ENCODE peak calls at places on chromosomes 4 and X, in seven cellular contexts. T, A, O, U, P, B and C are unnamed samples.

GRCh38 chrX:41921492-41922124 is 1.7 kb downstream of the CASK start:
- DNase-seq in T (no peak), U (no peak), B (peak), O (no peak), A (peak), P (no peak), C (peak)

GRCh38 chrX:103215037-103215767 is at the start of gene BEX4:
- DNase-seq in P (peak), T (peak), A (peak), U (peak), O (peak), B (peak), C (peak)

GRCh38 chr4:163681208-163681821 is 186.8 kb downstream of the TMA16 start:
- DNase-seq in T (no peak), P (no peak), O (no peak), A (peak), U (peak), B (no peak), C (peak)

GRCh38 chr4:1209821-1210220 is 37.4 kb upstream of the SPON2 start:
- DNase-seq in P (peak), U (peak), B (peak), A (no peak), O (peak), T (peak), C (peak)

GRCh38 chrX:42073468-42073867 is 150.1 kb upstream of the CASK start:
- DNase-seq in T (no peak), P (no peak), U (no peak), A (no peak), B (no peak), O (no peak), C (no peak)

GRCh38 chr4:127781303-127782024 is 658 bp upstream of the HSPA4L start:
- DNase-seq in T (peak), B (peak), O (peak), U (peak), P (peak), A (no peak), C (no peak)

GRCh38 chr4:40525811-40526598 is 103.7 kb downstream of the RBM47 start:
- DNase-seq in B (peak), U (peak), T (peak), O (peak), P (peak), A (no peak), C (peak)

GRCh38 chr4:114694770-114695169 is 96.2 kb downstream of the UGT8 start:
- DNase-seq in O (no peak), U (peak), P (no peak), A (no peak), B (peak), T (no peak), C (peak)

GRCh38 chr4:88352062-88352461 is 26.6 kb upstream of the HERC6 start:
- DNase-seq in T (no peak), A (peak), O (no peak), P (no peak), B (peak), U (no peak), C (peak)

GRCh38 chrX:13816899-13817298 is at the start of gene GPM6B:
- DNase-seq in B (no peak), O (no peak), U (no peak), A (no peak), T (no peak), P (no peak), C (no peak)

GRCh38 chrX:53316860-53317237 is 35.5 kb upstream of the IQSEC2 start:
- DNase-seq in A (no peak), B (no peak), T (no peak), U (no peak), P (no peak), O (no peak), C (no peak)

GRCh38 chrX:131046596-131046995 is 11.6 kb upstream of the ARHGAP36 start:
- DNase-seq in U (no peak), A (no peak), O (no peak), T (no peak), P (no peak), B (no peak), C (no peak)

GRCh38 chr4:157372154-157372553 is 151.6 kb downstream of the GRIA2 start:
- DNase-seq in U (no peak), A (no peak), T (no peak), P (no peak), O (no peak), B (no peak), C (no peak)

GRCh38 chrX:43239356-43239755 is 416.7 kb upstream of the MAOA start:
- DNase-seq in T (no peak), A (no peak), P (no peak), B (no peak), O (no peak), U (no peak), C (no peak)

GRCh38 chr4:166140951-166141350 is 267.9 kb downstream of the TLL1 start:
- DNase-seq in B (no peak), P (no peak), A (no peak), O (no peak), T (no peak), U (no peak), C (no peak)

GRCh38 chrX:134171661-134172587 is 65.1 kb upstream of the CCDC160 start:
- DNase-seq in O (no peak), T (no peak), B (no peak), U (peak), A (no peak), P (peak), C (no peak)

GRCh38 chr4:74967324-74967723 is 34.4 kb downstream of the PARM1 start:
- DNase-seq in P (no peak), U (no peak), B (no peak), O (no peak), A (no peak), T (no peak), C (no peak)

GRCh38 chr4:151227731-151228130 is 49.2 kb upstream of the PRSS48 start:
- DNase-seq in U (peak), T (peak), P (peak), A (no peak), B (peak), O (peak), C (peak)

GRCh38 chr4:156663663-156664062 is 307.9 kb downstream of the PDGFC start:
- DNase-seq in B (no peak), P (no peak), O (no peak), A (no peak), U (no peak), T (no peak), C (no peak)

GRCh38 chr4:32106767-32107166 is 1386.6 kb downstream of the PCDH7 start:
- DNase-seq in U (no peak), O (no peak), A (no peak), T (no peak), P (no peak), B (no peak), C (no peak)
- TF ChIP-seq CTCF in U (no peak), O (no peak), A (no peak), T (no peak), P (no peak), B (no peak), C (no peak)

DNA sequence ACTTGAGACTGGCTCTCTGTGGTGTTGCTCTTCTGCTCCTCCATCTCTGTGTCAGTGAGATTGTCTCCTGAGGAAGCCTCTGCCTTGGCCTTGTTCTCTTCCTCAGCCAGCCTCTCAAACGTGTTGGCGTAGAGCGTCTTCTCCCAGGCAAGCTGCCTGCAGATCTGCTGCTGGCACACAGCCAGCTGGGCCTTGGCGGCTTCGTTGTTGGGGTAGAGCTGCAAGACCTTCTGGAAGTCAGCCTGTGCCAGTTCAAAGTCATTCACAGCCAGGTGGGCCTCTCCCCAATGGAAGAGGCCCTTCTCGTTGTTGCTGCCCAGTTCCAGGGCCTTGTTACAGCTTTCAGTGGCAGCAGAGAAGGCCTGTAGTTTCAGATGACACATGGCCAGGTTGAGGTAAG is 159.1 kb downstream of the NDST3 start:
- DNase-seq in U (no peak), A (no peak), P (no peak), B (no peak), T (no peak), O (no peak), C (no peak)
- H3K4me3 ChIP-seq in U (no peak), A (no peak), P (no peak), B (no peak), T (no peak), O (no peak), C (no peak)

GRCh38 chr4:117085185-117085701 is at the start of gene TRAM1L1:
- DNase-seq in T (peak), B (peak), P (peak), O (peak), A (peak), U (peak), C (peak)
- TF ChIP-seq CTCF in T (no peak), B (no peak), P (no peak), O (no peak), A (no peak), U (peak), C (peak)

GRCh38 chrX:119237526-119238035 is 1.5 kb downstream of the PGRMC1 start:
- DNase-seq in A (no peak), U (peak), T (no peak), B (no peak), O (no peak), P (no peak), C (no peak)

GRCh38 chrX:119236599-119237525 is 777 bp downstream of the PGRMC1 start:
- DNase-seq in U (peak), T (peak), B (peak), P (peak), O (peak), A (peak), C (peak)

GRCh38 chrX:119235872-119236598 is at the start of gene PGRMC1:
- DNase-seq in T (peak), B (peak), P (peak), O (peak), U (peak), A (peak), C (peak)

GRCh38 chrX:119240356-119240755 is 4.3 kb downstream of the PGRMC1 start:
- DNase-seq in B (peak), O (no peak), T (no peak), U (no peak), P (no peak), A (no peak), C (peak)

DNA sequence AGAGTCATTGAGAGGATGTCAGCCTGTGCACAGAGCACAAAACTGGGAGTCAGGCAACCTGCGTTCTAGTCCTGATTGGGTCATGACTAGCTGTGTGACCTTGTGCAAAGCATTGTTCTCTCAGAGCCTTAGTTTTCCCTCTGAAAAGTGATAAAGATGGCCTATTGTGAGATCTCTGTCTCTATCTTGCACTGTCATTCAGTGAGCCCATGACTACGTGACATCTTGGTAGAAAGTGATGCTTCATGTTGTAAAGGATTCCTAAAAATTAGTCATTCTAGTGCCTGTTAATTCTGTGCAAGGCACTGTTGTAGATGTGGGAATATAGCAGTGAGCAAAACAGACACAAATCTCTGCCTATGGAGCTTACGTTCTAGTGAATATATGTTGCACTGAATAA is 2.5 kb downstream of the PGRMC1 start:
- DNase-seq in U (no peak), A (no peak), B (peak), O (no peak), T (no peak), P (no peak), C (peak)
- H3K4me3 ChIP-seq in U (no peak), A (no peak), B (peak), O (no peak), T (peak), P (no peak), C (peak)